ENCODE peak calls at places on chromosomes 3 and 15, in six cellular contexts. J is uterus, D is ovary, R is PC-9, P is DND-41, A is GM23338. Z is an unnamed sample.
A peak's percentile ranks its signal among the peaks of the same experiment; 100 is the strongest.

GRCh38 chr15:75861750-75862402 is 18.6 kb downstream of the UBE2Q2 start:
- DNase-seq in J (no peak), D (no peak), R (no peak), P (no peak), A (no peak), Z (no peak)

GRCh38 chr3:114452176-114452744 is 158.4 kb downstream of the TIGIT start:
- DNase-seq in J (no peak), D (no peak), R (no peak), P (no peak), A (no peak), Z (no peak)

GRCh38 chr15:64288577-64288976 is 67.4 kb downstream of the CSNK1G1 start:
- DNase-seq in J (no peak), D (no peak), R (no peak), P (no peak), A (no peak), Z (no peak)

GRCh38 chr3:126154391-126155279 is 25.8 kb downstream of the ALDH1L1 start:
- DNase-seq in J (no peak), D (no peak), R (no peak), P (no peak), A (no peak), Z (no peak)

GRCh38 chr3:188052229-188052965 is 101.6 kb upstream of the LPP start:
- DNase-seq in J (peak; percentile 94), D (peak; percentile 95), R (no peak), P (peak; percentile 26), A (peak; percentile 76), Z (peak; percentile 74)

GRCh38 chr3:89059201-89059600 is 48.2 kb upstream of the EPHA3 start:
- DNase-seq in J (no peak), D (no peak), R (no peak), P (no peak), A (no peak), Z (no peak)

GRCh38 chr3:105970283-105970682 is 101.5 kb upstream of the CBLB start:
- DNase-seq in J (no peak), D (peak; percentile 22), R (no peak), P (peak; percentile 29), A (no peak), Z (no peak)

GRCh38 chr3:113895964-113896363 is 51.8 kb upstream of the ZDHHC23 start:
- DNase-seq in J (no peak), D (no peak), R (no peak), P (no peak), A (no peak), Z (no peak)

GRCh38 chr3:154954750-154955149 is 125.4 kb upstream of the MME start:
- DNase-seq in J (no peak), D (no peak), R (no peak), P (no peak), A (peak; percentile 63), Z (no peak)

GRCh38 chr3:125622381-125622788 is 27.1 kb upstream of the OSBPL11 start:
- DNase-seq in J (no peak), D (no peak), R (no peak), P (no peak), A (no peak), Z (no peak)

GRCh38 chr15:84791763-84792162 is 25.4 kb upstream of the ALPK3 start:
- DNase-seq in J (no peak), D (no peak), R (no peak), P (no peak), A (no peak), Z (no peak)

GRCh38 chr3:11136871-11137626 is 17.2 kb upstream of the HRH1 start:
- DNase-seq in J (peak; percentile 81), D (peak; percentile 65), R (peak; percentile 97), P (no peak), A (peak; percentile 55), Z (peak; percentile 58)

GRCh38 chr3:121970047-121970446 is 52.0 kb downstream of the ILDR1 start:
- DNase-seq in J (no peak), D (no peak), R (peak; percentile 67), P (no peak), A (no peak), Z (no peak)

GRCh38 chr3:184918741-184919140 is 106.8 kb downstream of the VPS8 start:
- DNase-seq in J (no peak), D (no peak), R (no peak), P (no peak), A (peak; percentile 50), Z (no peak)

GRCh38 chr15:25508369-25509002 is 69.7 kb upstream of the UBE3A start:
- DNase-seq in J (no peak), D (no peak), R (no peak), P (peak; percentile 15), A (peak; percentile 68), Z (no peak)

GRCh38 chr3:32391643-32392529 is at the start of gene CMTM7:
- DNase-seq in J (peak; percentile 65), D (peak; percentile 43), R (peak; percentile 54), P (peak; percentile 46), A (peak; percentile 86), Z (peak; percentile 95)

GRCh38 chr3:11582123-11582968 is 61.4 kb downstream of the VGLL4 start:
- DNase-seq in J (peak; percentile 81), D (peak; percentile 84), R (no peak), P (peak; percentile 58), A (peak; percentile 82), Z (peak; percentile 69)

GRCh38 chr3:69941439-69942176 is 57.9 kb upstream of the SAMMSON start:
- DNase-seq in J (no peak), D (no peak), R (no peak), P (no peak), A (no peak), Z (no peak)

GRCh38 chr3:40924559-40925058 is 274.7 kb upstream of the CTNNB1 start:
- DNase-seq in J (no peak), D (no peak), R (no peak), P (no peak), A (no peak), Z (no peak)

GRCh38 chr3:48018841-48019240 is 2.6 kb upstream of the MAP4 start:
- DNase-seq in J (no peak), D (no peak), R (peak; percentile 77), P (no peak), A (no peak), Z (no peak)

GRCh38 chr15:27449041-27449440 is 478.1 kb downstream of the GABRG3 start:
- DNase-seq in J (no peak), D (no peak), R (no peak), P (no peak), A (peak; percentile 9), Z (no peak)

GRCh38 chr15:76343313-76343996 is 6.9 kb downstream of the ISL2 start:
- DNase-seq in J (no peak), D (no peak), R (no peak), P (no peak), A (no peak), Z (no peak)

GRCh38 chr3:197549261-197549885 is 6.4 kb downstream of the BDH1 start:
- DNase-seq in J (no peak), D (no peak), R (no peak), P (no peak), A (peak; percentile 35), Z (no peak)

GRCh38 chr3:143090486-143090885 is 29.1 kb upstream of the CHST2 start:
- DNase-seq in J (no peak), D (no peak), R (no peak), P (no peak), A (no peak), Z (no peak)

GRCh38 chr15:70014860-70015490 is 82.7 kb downstream of the TLE3 start:
- DNase-seq in J (no peak), D (no peak), R (no peak), P (no peak), A (peak; percentile 86), Z (no peak)

GRCh38 chr3:188507244-188507720 is 353.3 kb downstream of the LPP start:
- DNase-seq in J (no peak), D (no peak), R (no peak), P (no peak), A (peak; percentile 49), Z (no peak)

GRCh38 chr15:67065531-67066005 is at the start of gene SMAD3:
- DNase-seq in J (peak; percentile 92), D (peak; percentile 88), R (peak; percentile 73), P (peak; percentile 54), A (peak; percentile 89), Z (peak; percentile 95)

GRCh38 chr3:15918988-15919387 is 121.2 kb upstream of the ANKRD28 start:
- DNase-seq in J (no peak), D (no peak), R (no peak), P (no peak), A (no peak), Z (no peak)
- H3K4me1 ChIP-seq in J (no peaks in the 10 kb centered on the region), D (no peaks in the 10 kb centered on the region), R (no peaks in the 10 kb centered on the region), P (no peaks in the 10 kb centered on the region), A (no peaks in the 10 kb centered on the region), Z (no peaks in the 10 kb centered on the region)

GRCh38 chr3:52030725-52031330 is 25.5 kb downstream of the DUSP7 start:
- DNase-seq in J (no peak), D (no peak), R (no peak), P (no peak), A (no peak), Z (no peak)

GRCh38 chr3:52029535-52029934 is 26.8 kb downstream of the DUSP7 start:
- DNase-seq in J (no peak), D (no peak), R (no peak), P (no peak), A (no peak), Z (no peak)

GRCh38 chr3:52028572-52028971 is 27.8 kb downstream of the DUSP7 start:
- DNase-seq in J (no peak), D (no peak), R (no peak), P (no peak), A (no peak), Z (no peak)

GRCh38 chr3:52031896-52032295 is 24.5 kb downstream of the DUSP7 start:
- DNase-seq in J (no peak), D (no peak), R (no peak), P (no peak), A (no peak), Z (no peak)

GRCh38 chr3:52029053-52029452 is 27.3 kb downstream of the DUSP7 start:
- DNase-seq in J (no peak), D (no peak), R (no peak), P (no peak), A (no peak), Z (no peak)
- H3K4me1 ChIP-seq in J (no peaks in the 10 kb centered on the region), D (no peaks in the 10 kb centered on the region), R (no peaks in the 10 kb centered on the region), P (no peaks in the 10 kb centered on the region), A (no peaks in the 10 kb centered on the region), Z (no peaks in the 10 kb centered on the region)

DNA sequence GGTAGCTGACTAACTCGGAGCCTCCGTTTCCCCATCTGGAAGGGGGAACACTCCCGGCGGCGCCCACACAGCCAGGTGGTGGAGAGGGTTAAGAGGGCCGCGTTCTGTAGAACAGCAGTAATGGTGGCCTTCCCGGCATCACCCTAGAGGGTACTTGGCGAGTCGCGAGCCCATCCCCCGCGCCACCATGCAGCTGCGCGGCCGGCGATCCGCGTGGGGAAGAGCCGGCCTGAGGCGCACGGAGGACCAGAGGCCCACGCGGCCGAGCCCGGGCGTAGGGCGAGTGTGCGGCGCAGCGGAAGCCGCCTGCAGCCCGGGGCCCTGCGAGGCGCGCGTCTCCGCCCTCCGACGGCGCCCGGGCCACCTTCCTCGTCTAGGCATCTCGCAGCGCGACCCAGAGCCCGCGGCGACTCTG is 455 bp downstream of the TKT start:
- DNase-seq in J (peak; percentile 26), D (no peak), R (no peak), P (peak; percentile 54), A (no peak), Z (no peak)
- H3K4me1 ChIP-seq in J (peaks cover 12% of the 10 kb centered on the region), D (peaks cover 10% of the 10 kb centered on the region), R (peaks cover 52% of the 10 kb centered on the region), P (peaks cover 43% of the 10 kb centered on the region), A (peaks cover 62% of the 10 kb centered on the region), Z (peaks cover 35% of the 10 kb centered on the region)

DNA sequence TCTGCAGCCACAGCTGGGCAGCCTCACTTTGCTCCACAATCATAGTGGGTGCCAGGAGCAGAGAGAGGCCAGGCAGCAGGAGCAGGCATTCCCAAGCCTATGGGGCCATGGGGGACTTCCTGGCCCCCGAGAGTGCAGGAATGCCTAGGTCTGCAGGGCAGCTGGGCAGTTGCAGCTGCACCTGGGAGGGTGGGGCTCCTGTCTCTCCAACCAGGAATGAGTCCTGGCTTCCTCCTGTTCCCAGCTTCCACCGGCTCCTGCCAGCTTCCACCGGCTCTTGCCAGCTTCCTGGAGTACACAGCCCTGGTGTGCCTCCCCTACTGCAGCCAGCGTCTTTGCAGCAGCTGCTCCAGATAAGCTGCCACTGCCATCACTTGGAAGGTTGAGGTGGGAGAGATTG is 86.3 kb upstream of the CDV3 start:
- DNase-seq in J (no peak), D (no peak), R (no peak), P (no peak), A (no peak), Z (no peak)
- H3K4me1 ChIP-seq in J (no peaks in the 10 kb centered on the region), D (no peaks in the 10 kb centered on the region), R (peaks cover 15% of the 10 kb centered on the region), P (no peaks in the 10 kb centered on the region), A (peaks cover 4% of the 10 kb centered on the region), Z (no peaks in the 10 kb centered on the region)